ENCODE peak calls at places on chromosomes 5 and 9, in six cellular contexts. One of them, this sample, is unnamed.
A peak's percentile ranks its signal among the peaks of the same experiment; 100 is the strongest.

GRCh38 chr5:98309785-98310566 is 463.5 kb upstream of the RGMB start:
- DNase-seq in esophagus muscularis mucosa: no peak
- DNase-seq in stomach: no peak
- DNase-seq in upper lobe of left lung: no peak
- DNase-seq in K562: no peak
- DNase-seq in H1: peak; percentile 48
- DNase-seq in this sample: no peak

GRCh38 chr9:98801562-98801961 is 5.2 kb upstream of the ANKS6 start:
- DNase-seq in upper lobe of left lung: no peak
- DNase-seq in K562: no peak
- DNase-seq in H1: peak; percentile 36
- DNase-seq in stomach: no peak
- DNase-seq in esophagus muscularis mucosa: no peak
- DNase-seq in this sample: no peak

GRCh38 chr9:132811985-132812384 is 66.1 kb downstream of the AK8 start:
- DNase-seq in stomach: no peak
- DNase-seq in H1: no peak
- DNase-seq in K562: no peak
- DNase-seq in upper lobe of left lung: no peak
- DNase-seq in esophagus muscularis mucosa: no peak
- DNase-seq in this sample: no peak

GRCh38 chr9:34332370-34332964 is 3.1 kb downstream of the NUDT2 start:
- DNase-seq in stomach: no peak
- DNase-seq in esophagus muscularis mucosa: no peak
- DNase-seq in H1: no peak
- DNase-seq in upper lobe of left lung: no peak
- DNase-seq in K562: peak; percentile 56
- DNase-seq in this sample: no peak

GRCh38 chr5:141680751-141681201 is 1.3 kb downstream of the ARAP3 start:
- DNase-seq in esophagus muscularis mucosa: no peak
- DNase-seq in stomach: no peak
- DNase-seq in upper lobe of left lung: peak; percentile 48
- DNase-seq in K562: no peak
- DNase-seq in H1: peak; percentile 77
- DNase-seq in this sample: no peak

GRCh38 chr9:2072752-2073405 is 57.7 kb downstream of the SMARCA2 start:
- DNase-seq in upper lobe of left lung: no peak
- DNase-seq in K562: no peak
- DNase-seq in esophagus muscularis mucosa: no peak
- DNase-seq in H1: no peak
- DNase-seq in stomach: no peak
- DNase-seq in this sample: no peak

GRCh38 chr5:151128817-151129216 is 28.8 kb downstream of the ANXA6 start:
- DNase-seq in upper lobe of left lung: no peak
- DNase-seq in H1: no peak
- DNase-seq in stomach: no peak
- DNase-seq in K562: no peak
- DNase-seq in esophagus muscularis mucosa: no peak
- DNase-seq in this sample: no peak

GRCh38 chr5:142438573-142438972 is 113.8 kb upstream of the SPRY4 start:
- DNase-seq in upper lobe of left lung: no peak
- DNase-seq in stomach: no peak
- DNase-seq in H1: no peak
- DNase-seq in K562: no peak
- DNase-seq in esophagus muscularis mucosa: no peak
- DNase-seq in this sample: no peak

GRCh38 chr9:115109486-115109885 is 8.5 kb downstream of the TNC start:
- DNase-seq in esophagus muscularis mucosa: no peak
- DNase-seq in upper lobe of left lung: no peak
- DNase-seq in stomach: no peak
- DNase-seq in H1: no peak
- DNase-seq in K562: no peak
- DNase-seq in this sample: no peak

GRCh38 chr5:91293131-91293530 is 90.0 kb downstream of the ARRDC3 start:
- DNase-seq in upper lobe of left lung: no peak
- DNase-seq in stomach: no peak
- DNase-seq in esophagus muscularis mucosa: no peak
- DNase-seq in K562: no peak
- DNase-seq in H1: no peak
- DNase-seq in this sample: no peak

GRCh38 chr9:124042168-124042775 is 30.7 kb downstream of the LHX2 start:
- DNase-seq in H1: no peak
- DNase-seq in K562: no peak
- DNase-seq in upper lobe of left lung: no peak
- DNase-seq in esophagus muscularis mucosa: no peak
- DNase-seq in stomach: no peak
- DNase-seq in this sample: no peak

GRCh38 chr5:105414067-105414466 is 1851.5 kb upstream of the NUDT12 start:
- DNase-seq in stomach: no peak
- DNase-seq in K562: no peak
- DNase-seq in H1: no peak
- DNase-seq in upper lobe of left lung: no peak
- DNase-seq in esophagus muscularis mucosa: no peak
- DNase-seq in this sample: no peak

GRCh38 chr5:102762095-102762534 is 7.0 kb downstream of the PAM start:
- DNase-seq in H1: no peak
- DNase-seq in upper lobe of left lung: no peak
- DNase-seq in esophagus muscularis mucosa: no peak
- DNase-seq in stomach: no peak
- DNase-seq in K562: no peak
- DNase-seq in this sample: no peak

GRCh38 chr9:81146684-81147337 is 542.5 kb downstream of the TLE1 start:
- DNase-seq in esophagus muscularis mucosa: no peak
- DNase-seq in H1: no peak
- DNase-seq in upper lobe of left lung: no peak
- DNase-seq in stomach: no peak
- DNase-seq in K562: no peak
- DNase-seq in this sample: no peak

GRCh38 chr5:160133071-160133917 is 14.0 kb upstream of the PWWP2A start:
- DNase-seq in H1: peak; percentile 78
- DNase-seq in K562: no peak
- DNase-seq in stomach: peak; percentile 35
- DNase-seq in upper lobe of left lung: peak; percentile 40
- DNase-seq in esophagus muscularis mucosa: no peak
- DNase-seq in this sample: peak; percentile 44

GRCh38 chr9:4196886-4197285 is 103.0 kb downstream of the GLIS3 start:
- DNase-seq in K562: no peak
- DNase-seq in upper lobe of left lung: no peak
- DNase-seq in stomach: no peak
- DNase-seq in esophagus muscularis mucosa: peak; percentile 37
- DNase-seq in H1: no peak
- DNase-seq in this sample: no peak

GRCh38 chr9:92138157-92138959 is 23.1 kb upstream of the SPTLC1 start:
- DNase-seq in K562: peak; percentile 85
- DNase-seq in H1: peak; percentile 92
- DNase-seq in esophagus muscularis mucosa: no peak
- DNase-seq in stomach: peak; percentile 75
- DNase-seq in upper lobe of left lung: peak; percentile 68
- DNase-seq in this sample: peak; percentile 68

GRCh38 chr5:40080191-40080590 is 599.5 kb upstream of the PTGER4 start:
- DNase-seq in esophagus muscularis mucosa: no peak
- DNase-seq in H1: no peak
- DNase-seq in K562: no peak
- DNase-seq in stomach: no peak
- DNase-seq in upper lobe of left lung: no peak
- DNase-seq in this sample: no peak

GRCh38 chr9:109806506-109807115 is 26.6 kb downstream of the PALM2AKAP2 start:
- DNase-seq in stomach: no peak
- DNase-seq in K562: no peak
- DNase-seq in upper lobe of left lung: no peak
- DNase-seq in H1: no peak
- DNase-seq in esophagus muscularis mucosa: no peak
- DNase-seq in this sample: no peak

GRCh38 chr5:124059200-124059599 is 547.2 kb downstream of the CSNK1G3 start:
- DNase-seq in H1: no peak
- DNase-seq in K562: no peak
- DNase-seq in esophagus muscularis mucosa: no peak
- DNase-seq in stomach: no peak
- DNase-seq in upper lobe of left lung: no peak
- DNase-seq in this sample: no peak
- H3K27ac ChIP-seq in H1: no peak overlapping the region
- H3K27ac ChIP-seq in K562: no peak overlapping the region
- H3K27ac ChIP-seq in esophagus muscularis mucosa: no peak overlapping the region
- H3K27ac ChIP-seq in stomach: no peak overlapping the region
- H3K27ac ChIP-seq in upper lobe of left lung: no peak overlapping the region
- H3K27ac ChIP-seq in this sample: no peak overlapping the region

GRCh38 chr5:143672806-143673205 is 139.2 kb upstream of the HMHB1 start:
- DNase-seq in upper lobe of left lung: no peak
- DNase-seq in H1: no peak
- DNase-seq in esophagus muscularis mucosa: no peak
- DNase-seq in stomach: no peak
- DNase-seq in K562: no peak
- DNase-seq in this sample: no peak
- TF ChIP-seq EP300 in upper lobe of left lung: no peak
- TF ChIP-seq EP300 in H1: no peak
- TF ChIP-seq EP300 in esophagus muscularis mucosa: no peak
- TF ChIP-seq EP300 in stomach: no peak
- TF ChIP-seq EP300 in K562: no peak
- TF ChIP-seq EP300 in this sample: no peak

DNA sequence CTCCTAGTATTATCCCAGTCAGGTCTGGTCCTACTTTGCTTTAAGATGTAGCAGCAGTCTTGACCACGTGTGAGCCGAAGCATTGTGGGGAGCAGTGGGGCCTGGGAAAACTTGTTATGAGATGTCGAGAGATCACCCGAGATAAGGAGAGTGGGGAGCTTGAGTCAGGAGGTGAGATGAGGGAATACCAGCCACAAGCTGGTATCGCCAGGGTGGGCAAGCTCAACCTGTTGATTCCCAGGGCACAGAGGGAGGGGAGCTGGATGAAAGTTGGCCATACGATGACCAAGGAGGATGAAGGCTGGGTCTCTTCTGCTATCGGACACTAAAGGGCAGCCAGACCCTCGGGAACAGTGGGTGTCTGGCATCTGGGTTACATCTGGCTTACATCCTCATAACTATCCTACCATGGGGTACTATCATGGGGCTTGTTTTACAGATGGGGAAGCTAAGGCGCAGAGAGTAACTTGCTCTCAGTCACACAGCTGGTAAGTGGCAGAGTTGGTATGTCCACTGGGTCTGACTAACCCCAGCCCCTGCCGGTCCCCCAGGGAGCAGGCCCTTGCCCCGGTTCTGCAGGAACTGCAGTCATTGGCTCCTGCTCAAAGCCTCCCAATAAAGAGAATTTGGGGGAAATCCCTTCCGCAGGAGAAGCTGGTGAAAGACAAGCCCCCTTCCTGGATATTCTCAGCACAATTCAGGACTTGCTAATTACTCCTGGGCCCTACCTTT is 13.4 kb upstream of the TIFAB start:
- DNase-seq in H1: no peak
- DNase-seq in esophagus muscularis mucosa: no peak
- DNase-seq in K562: no peak
- DNase-seq in stomach: no peak
- DNase-seq in upper lobe of left lung: no peak
- DNase-seq in this sample: no peak
- H3K27me3 ChIP-seq in H1: peaks cover 52% of the 10 kb centered on the region
- H3K27me3 ChIP-seq in esophagus muscularis mucosa: no peaks in the 10 kb centered on the region
- H3K27me3 ChIP-seq in K562: no peaks in the 10 kb centered on the region
- H3K27me3 ChIP-seq in stomach: no peaks in the 10 kb centered on the region
- H3K27me3 ChIP-seq in upper lobe of left lung: no peaks in the 10 kb centered on the region
- H3K27me3 ChIP-seq in this sample: no peaks in the 10 kb centered on the region

DNA sequence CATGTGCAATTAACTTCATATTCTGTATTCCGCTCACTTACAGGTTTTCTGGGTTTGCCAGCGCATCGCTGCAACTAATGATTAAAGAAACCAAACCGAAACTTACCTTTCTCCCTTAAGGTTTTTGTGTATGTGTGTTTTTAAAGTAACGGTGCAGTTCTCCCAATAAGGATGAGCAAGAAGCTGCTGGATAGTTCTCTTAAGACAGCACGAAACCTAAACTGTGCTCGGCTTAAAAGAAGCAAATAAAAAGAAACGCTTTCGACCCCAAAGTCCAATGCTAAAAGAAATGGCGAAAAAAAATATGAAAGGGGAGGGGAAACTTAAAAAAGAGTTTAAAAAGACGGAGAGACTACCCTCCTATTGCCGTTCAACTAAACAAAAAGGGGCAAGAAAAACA is 340 bp downstream of the ELAVL2 start:
- DNase-seq in K562: no peak
- DNase-seq in upper lobe of left lung: no peak
- DNase-seq in esophagus muscularis mucosa: no peak
- DNase-seq in stomach: no peak
- DNase-seq in H1: no peak
- DNase-seq in this sample: no peak
- H3K27ac ChIP-seq in K562: no peak overlapping the region
- H3K27ac ChIP-seq in upper lobe of left lung: no peak overlapping the region
- H3K27ac ChIP-seq in esophagus muscularis mucosa: no peak overlapping the region
- H3K27ac ChIP-seq in stomach: no peak overlapping the region
- H3K27ac ChIP-seq in H1: no peak overlapping the region
- H3K27ac ChIP-seq in this sample: no peak overlapping the region

GRCh38 chr9:72529531-72529930 is 8.1 kb downstream of the TMC1 start:
- DNase-seq in esophagus muscularis mucosa: no peak
- DNase-seq in stomach: no peak
- DNase-seq in K562: no peak
- DNase-seq in H1: no peak
- DNase-seq in upper lobe of left lung: no peak
- DNase-seq in this sample: no peak

GRCh38 chr9:72524820-72525539 is 3.6 kb downstream of the TMC1 start:
- DNase-seq in esophagus muscularis mucosa: no peak
- DNase-seq in K562: peak; percentile 15
- DNase-seq in upper lobe of left lung: peak; percentile 84
- DNase-seq in stomach: peak; percentile 70
- DNase-seq in H1: no peak
- DNase-seq in this sample: no peak

GRCh38 chr9:72527801-72528195 is 6.4 kb downstream of the TMC1 start:
- DNase-seq in esophagus muscularis mucosa: no peak
- DNase-seq in upper lobe of left lung: no peak
- DNase-seq in H1: no peak
- DNase-seq in K562: no peak
- DNase-seq in stomach: no peak
- DNase-seq in this sample: no peak

GRCh38 chr9:72526901-72527800 is 5.7 kb downstream of the TMC1 start:
- DNase-seq in esophagus muscularis mucosa: no peak
- DNase-seq in stomach: peak; percentile 68
- DNase-seq in H1: peak; percentile 59
- DNase-seq in upper lobe of left lung: peak; percentile 84
- DNase-seq in K562: peak; percentile 48
- DNase-seq in this sample: peak; percentile 89
- TF ChIP-seq EP300 in esophagus muscularis mucosa: no peak
- TF ChIP-seq EP300 in stomach: no peak
- TF ChIP-seq EP300 in H1: no peak
- TF ChIP-seq EP300 in upper lobe of left lung: no peak
- TF ChIP-seq EP300 in K562: no peak
- TF ChIP-seq EP300 in this sample: no peak

GRCh38 chr5:128631771-128632170 is 93.7 kb upstream of the FBN2 start:
- DNase-seq in stomach: no peak
- DNase-seq in K562: no peak
- DNase-seq in upper lobe of left lung: no peak
- DNase-seq in H1: no peak
- DNase-seq in esophagus muscularis mucosa: no peak
- DNase-seq in this sample: no peak
- H3K27me3 ChIP-seq in stomach: no peaks in the 10 kb centered on the region
- H3K27me3 ChIP-seq in K562: no peaks in the 10 kb centered on the region
- H3K27me3 ChIP-seq in upper lobe of left lung: no peaks in the 10 kb centered on the region
- H3K27me3 ChIP-seq in H1: no peaks in the 10 kb centered on the region
- H3K27me3 ChIP-seq in esophagus muscularis mucosa: no peaks in the 10 kb centered on the region
- H3K27me3 ChIP-seq in this sample: no peaks in the 10 kb centered on the region